ENCODE peak calls at places on chromosomes 5 and 9, in five cellular contexts. One of them, this sample, is unnamed.

GRCh38 chr9:28820741-28821140 is 1247.5 kb upstream of the C9orf72 start:
- ATAC-seq in HepG2: no peak
- ATAC-seq in Panc1: no peak
- ATAC-seq in upper lobe of left lung: no peak
- ATAC-seq in HCT116: no peak
- ATAC-seq in this sample: no peak

GRCh38 chr5:125065736-125066135 is 319.3 kb upstream of the ZNF608 start:
- ATAC-seq in HepG2: no peak
- ATAC-seq in HCT116: no peak
- ATAC-seq in upper lobe of left lung: no peak
- ATAC-seq in Panc1: no peak
- ATAC-seq in this sample: no peak

GRCh38 chr9:8856686-8857329 is 1057.2 kb upstream of the DMAC1 start:
- ATAC-seq in Panc1: no peak
- ATAC-seq in HCT116: no peak
- ATAC-seq in HepG2: peak; percentile 30
- ATAC-seq in upper lobe of left lung: peak; percentile 2
- ATAC-seq in this sample: no peak

GRCh38 chr5:61472172-61472958 is 140.3 kb downstream of the ZSWIM6 start:
- ATAC-seq in upper lobe of left lung: no peak
- ATAC-seq in HCT116: no peak
- ATAC-seq in Panc1: no peak
- ATAC-seq in HepG2: no peak
- ATAC-seq in this sample: no peak

GRCh38 chr9:98551511-98552286 is 157.0 kb downstream of the GABBR2 start:
- ATAC-seq in upper lobe of left lung: no peak
- ATAC-seq in HepG2: no peak
- ATAC-seq in Panc1: peak; percentile 82
- ATAC-seq in HCT116: no peak
- ATAC-seq in this sample: no peak

GRCh38 chr9:78314953-78315870 is 18.3 kb downstream of the PSAT1 start:
- ATAC-seq in upper lobe of left lung: no peak
- ATAC-seq in HepG2: peak; percentile 13
- ATAC-seq in HCT116: no peak
- ATAC-seq in Panc1: no peak
- ATAC-seq in this sample: peak; percentile 13

GRCh38 chr9:89362647-89363310 is 44.5 kb downstream of the SECISBP2 start:
- ATAC-seq in HCT116: no peak
- ATAC-seq in HepG2: no peak
- ATAC-seq in upper lobe of left lung: no peak
- ATAC-seq in Panc1: no peak
- ATAC-seq in this sample: no peak

GRCh38 chr9:132768932-132769894 is 98.9 kb downstream of the GTF3C4 start:
- ATAC-seq in HCT116: peak; percentile 78
- ATAC-seq in HepG2: peak; percentile 85
- ATAC-seq in Panc1: peak; percentile 87
- ATAC-seq in upper lobe of left lung: peak; percentile 87
- ATAC-seq in this sample: peak; percentile 81

GRCh38 chr5:90641528-90641927 is 82.9 kb downstream of the ADGRV1 start:
- ATAC-seq in HCT116: no peak
- ATAC-seq in HepG2: no peak
- ATAC-seq in upper lobe of left lung: no peak
- ATAC-seq in Panc1: no peak
- ATAC-seq in this sample: no peak

GRCh38 chr5:167271061-167271460 is 1020.4 kb upstream of the WWC1 start:
- ATAC-seq in HCT116: no peak
- ATAC-seq in HepG2: no peak
- ATAC-seq in Panc1: no peak
- ATAC-seq in upper lobe of left lung: no peak
- ATAC-seq in this sample: no peak

GRCh38 chr9:134539613-134540012 is 102.0 kb upstream of the COL5A1 start:
- ATAC-seq in HCT116: no peak
- ATAC-seq in Panc1: no peak
- ATAC-seq in HepG2: no peak
- ATAC-seq in upper lobe of left lung: no peak
- ATAC-seq in this sample: no peak

GRCh38 chr5:145433077-145433476 is 402.1 kb downstream of the PRELID2 start:
- ATAC-seq in HCT116: no peak
- ATAC-seq in HepG2: no peak
- ATAC-seq in upper lobe of left lung: no peak
- ATAC-seq in Panc1: no peak
- ATAC-seq in this sample: no peak

GRCh38 chr5:91727452-91727851 is 344.3 kb upstream of the ARRDC3 start:
- ATAC-seq in HCT116: no peak
- ATAC-seq in upper lobe of left lung: no peak
- ATAC-seq in HepG2: no peak
- ATAC-seq in Panc1: no peak
- ATAC-seq in this sample: no peak

GRCh38 chr5:138696501-138696900 is 56.7 kb upstream of the CTNNA1 start:
- ATAC-seq in HCT116: no peak
- ATAC-seq in upper lobe of left lung: peak; percentile 24
- ATAC-seq in HepG2: peak; percentile 24
- ATAC-seq in Panc1: peak; percentile 90
- ATAC-seq in this sample: no peak

GRCh38 chr5:88389248-88390006 is 120.8 kb upstream of the TMEM161B start:
- ATAC-seq in Panc1: no peak
- ATAC-seq in upper lobe of left lung: no peak
- ATAC-seq in HepG2: no peak
- ATAC-seq in HCT116: no peak
- ATAC-seq in this sample: no peak

GRCh38 chr5:157473383-157474370 is 13.7 kb downstream of the NIPAL4 start:
- ATAC-seq in upper lobe of left lung: peak; percentile 39
- ATAC-seq in HCT116: no peak
- ATAC-seq in HepG2: no peak
- ATAC-seq in Panc1: no peak
- ATAC-seq in this sample: no peak

GRCh38 chr9:111613436-111614040 is 14.1 kb upstream of the PTGR1 start:
- ATAC-seq in upper lobe of left lung: no peak
- ATAC-seq in Panc1: no peak
- ATAC-seq in HepG2: peak; percentile 66
- ATAC-seq in HCT116: no peak
- ATAC-seq in this sample: no peak

GRCh38 chr5:50953290-50953689 is 286.9 kb downstream of the PARP8 start:
- ATAC-seq in HCT116: no peak
- ATAC-seq in HepG2: no peak
- ATAC-seq in Panc1: no peak
- ATAC-seq in upper lobe of left lung: no peak
- ATAC-seq in this sample: no peak
- H3K4me1 ChIP-seq in HCT116: no peaks in the 10 kb centered on the region
- H3K4me1 ChIP-seq in HepG2: no peaks in the 10 kb centered on the region
- H3K4me1 ChIP-seq in Panc1: no peaks in the 10 kb centered on the region
- H3K4me1 ChIP-seq in upper lobe of left lung: no peaks in the 10 kb centered on the region
- H3K4me1 ChIP-seq in this sample: no peaks in the 10 kb centered on the region

DNA sequence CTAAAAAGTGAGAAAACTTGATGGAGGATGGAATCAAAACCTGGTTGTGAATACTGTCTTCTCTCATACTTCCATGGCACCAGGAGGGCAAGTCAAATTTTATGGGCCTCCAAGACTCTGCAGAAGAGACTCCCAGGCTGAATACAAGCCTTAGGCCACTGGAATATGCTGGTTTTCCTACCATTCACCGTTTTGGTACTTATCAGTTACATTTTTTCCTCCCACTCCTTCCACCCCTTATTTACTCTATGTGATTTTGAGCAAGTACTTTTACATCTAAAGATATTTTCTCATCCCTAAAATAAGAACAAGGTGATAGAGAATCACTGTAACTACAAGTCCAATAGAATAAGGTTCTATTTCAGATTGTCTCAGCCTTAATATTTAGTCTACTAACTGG is 8.0 kb upstream of the LIX1 start:
- ATAC-seq in upper lobe of left lung: no peak
- ATAC-seq in HCT116: no peak
- ATAC-seq in HepG2: no peak
- ATAC-seq in Panc1: no peak
- ATAC-seq in this sample: no peak
- TF ChIP-seq POLR2AphosphoS5 in upper lobe of left lung: no peak
- TF ChIP-seq POLR2AphosphoS5 in HCT116: no peak
- TF ChIP-seq POLR2AphosphoS5 in HepG2: no peak
- TF ChIP-seq POLR2AphosphoS5 in Panc1: no peak
- TF ChIP-seq POLR2AphosphoS5 in this sample: no peak

DNA sequence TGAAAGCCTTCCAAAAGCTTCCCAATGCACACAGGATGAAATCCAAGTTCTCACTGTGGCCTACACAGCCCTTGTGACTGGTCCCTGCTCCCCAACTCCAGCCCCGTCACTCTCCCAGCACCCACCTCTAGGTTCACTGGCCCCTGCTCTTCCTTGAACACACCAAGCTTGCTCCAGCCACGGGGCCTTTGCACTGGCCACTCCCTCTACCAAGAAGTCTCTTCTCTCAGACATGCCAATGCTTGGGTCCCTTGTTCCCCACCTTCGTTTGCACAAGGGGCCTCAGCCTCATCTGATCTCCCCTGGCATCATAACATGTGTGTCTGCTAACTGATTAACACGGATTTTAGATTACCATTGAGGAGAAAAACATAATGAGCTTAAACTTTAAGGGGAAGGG is 56.0 kb downstream of the ROR2 start:
- ATAC-seq in upper lobe of left lung: no peak
- ATAC-seq in Panc1: no peak
- ATAC-seq in HepG2: no peak
- ATAC-seq in HCT116: no peak
- ATAC-seq in this sample: no peak
- H3K4me1 ChIP-seq in upper lobe of left lung: no peaks in the 10 kb centered on the region
- H3K4me1 ChIP-seq in Panc1: no peaks in the 10 kb centered on the region
- H3K4me1 ChIP-seq in HepG2: peaks cover 7% of the 10 kb centered on the region
- H3K4me1 ChIP-seq in HCT116: no peaks in the 10 kb centered on the region
- H3K4me1 ChIP-seq in this sample: peaks cover 32% of the 10 kb centered on the region

GRCh38 chr5:78547731-78548189 is 100.8 kb downstream of the LHFPL2 start:
- ATAC-seq in Panc1: no peak
- ATAC-seq in HepG2: no peak
- ATAC-seq in upper lobe of left lung: peak; percentile 87
- ATAC-seq in HCT116: no peak
- ATAC-seq in this sample: peak; percentile 88
- TF ChIP-seq POLR2AphosphoS5 in Panc1: no peak
- TF ChIP-seq POLR2AphosphoS5 in HepG2: no peak
- TF ChIP-seq POLR2AphosphoS5 in upper lobe of left lung: no peak
- TF ChIP-seq POLR2AphosphoS5 in HCT116: no peak
- TF ChIP-seq POLR2AphosphoS5 in this sample: peak; percentile 51

GRCh38 chr9:38685535-38685934 is 34.4 kb downstream of the FAM240B start:
- ATAC-seq in HCT116: no peak
- ATAC-seq in upper lobe of left lung: no peak
- ATAC-seq in HepG2: no peak
- ATAC-seq in Panc1: no peak
- ATAC-seq in this sample: no peak
- H3K4me1 ChIP-seq in HCT116: peaks cover 26% of the 10 kb centered on the region
- H3K4me1 ChIP-seq in upper lobe of left lung: no peaks in the 10 kb centered on the region
- H3K4me1 ChIP-seq in HepG2: peaks cover 7% of the 10 kb centered on the region
- H3K4me1 ChIP-seq in Panc1: peaks cover 29% of the 10 kb centered on the region
- H3K4me1 ChIP-seq in this sample: peaks cover 32% of the 10 kb centered on the region

GRCh38 chr9:14994738-14995137 is 84.5 kb upstream of the FREM1 start:
- ATAC-seq in HepG2: no peak
- ATAC-seq in upper lobe of left lung: no peak
- ATAC-seq in HCT116: no peak
- ATAC-seq in Panc1: no peak
- ATAC-seq in this sample: no peak

GRCh38 chr9:14992516-14992915 is 82.3 kb upstream of the FREM1 start:
- ATAC-seq in Panc1: no peak
- ATAC-seq in HCT116: no peak
- ATAC-seq in upper lobe of left lung: no peak
- ATAC-seq in HepG2: no peak
- ATAC-seq in this sample: no peak

GRCh38 chr9:14992025-14992424 is 81.8 kb upstream of the FREM1 start:
- ATAC-seq in HCT116: no peak
- ATAC-seq in upper lobe of left lung: no peak
- ATAC-seq in HepG2: no peak
- ATAC-seq in Panc1: no peak
- ATAC-seq in this sample: no peak

GRCh38 chr9:14993891-14994554 is 83.8 kb upstream of the FREM1 start:
- ATAC-seq in Panc1: no peak
- ATAC-seq in HCT116: no peak
- ATAC-seq in upper lobe of left lung: no peak
- ATAC-seq in HepG2: no peak
- ATAC-seq in this sample: no peak

DNA sequence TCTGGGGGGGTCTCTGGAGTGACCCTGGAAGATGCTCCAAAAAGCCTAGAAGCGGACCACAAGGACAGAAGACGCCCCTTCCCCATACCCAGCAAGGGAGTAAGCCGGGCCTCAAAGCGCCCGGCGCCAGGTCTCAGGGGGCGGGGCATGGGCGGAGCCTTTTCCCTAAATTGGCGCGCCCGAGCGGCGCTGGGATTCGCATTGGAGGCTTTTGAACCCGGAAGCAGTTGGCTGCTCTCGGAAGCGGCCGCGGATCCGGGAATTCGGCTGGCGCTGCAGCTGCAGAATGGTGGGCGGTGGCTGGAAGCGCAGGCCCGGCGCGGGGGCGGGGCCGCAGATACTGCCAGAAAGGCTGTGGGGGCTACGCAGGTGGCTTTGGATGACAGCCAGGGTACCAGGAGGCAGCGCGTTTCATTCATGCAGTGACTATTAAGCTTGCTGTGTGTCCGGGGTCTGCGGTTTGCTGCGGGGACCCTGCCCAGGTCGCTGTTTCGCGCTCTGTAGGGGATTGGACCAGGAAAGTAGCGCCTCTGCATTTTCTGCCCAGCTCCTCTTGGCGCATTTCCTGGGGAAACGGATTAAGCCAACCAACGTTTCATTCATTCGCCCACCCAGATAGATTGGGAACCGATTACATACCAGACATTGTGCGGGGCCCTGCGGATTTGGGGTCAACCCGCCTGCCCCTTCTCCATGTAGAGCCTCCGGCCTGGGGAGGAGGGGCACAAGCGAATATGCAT is 83.0 kb upstream of the FREM1 start:
- ATAC-seq in HepG2: no peak
- ATAC-seq in HCT116: no peak
- ATAC-seq in upper lobe of left lung: peak; percentile 94
- ATAC-seq in Panc1: peak; percentile 26
- ATAC-seq in this sample: peak; percentile 93
- TF ChIP-seq POLR2AphosphoS5 in HepG2: no peak
- TF ChIP-seq POLR2AphosphoS5 in HCT116: no peak
- TF ChIP-seq POLR2AphosphoS5 in upper lobe of left lung: no peak
- TF ChIP-seq POLR2AphosphoS5 in Panc1: no peak
- TF ChIP-seq POLR2AphosphoS5 in this sample: peak; percentile 68

GRCh38 chr9:27430754-27431540 is 93.1 kb upstream of the IFNK start:
- ATAC-seq in HCT116: no peak
- ATAC-seq in upper lobe of left lung: no peak
- ATAC-seq in HepG2: no peak
- ATAC-seq in Panc1: no peak
- ATAC-seq in this sample: peak; percentile 11
- H3K4me1 ChIP-seq in HCT116: peaks cover 8% of the 10 kb centered on the region
- H3K4me1 ChIP-seq in upper lobe of left lung: peaks cover 8% of the 10 kb centered on the region
- H3K4me1 ChIP-seq in HepG2: peaks cover 3% of the 10 kb centered on the region
- H3K4me1 ChIP-seq in Panc1: no peaks in the 10 kb centered on the region
- H3K4me1 ChIP-seq in this sample: peaks cover 48% of the 10 kb centered on the region